ENCODE peak calls at places on chromosomes 1 and 21, in eight cellular contexts. Q is T-helper 22 cell, R is NCI-H1417, F is NCI-H1048, J is WTC11, C is GM20000, Y is fibroblast of mammary gland, N is nephron progenitor cell. L is an unnamed sample.

GRCh38 chr1:32886012-32886827 is at the start of gene HPCA:
- DNase-seq in Q (no peak), R (peak), F (peak), J (peak), C (peak), Y (peak), N (peak), L (no peak)

GRCh38 chr1:107867422-107867821 is 97.6 kb downstream of the VAV3 start:
- DNase-seq in Q (no peak), R (peak), F (no peak), J (peak), C (no peak), Y (no peak), N (no peak), L (no peak)

GRCh38 chr1:62621907-62622306 is 24.6 kb downstream of the ANGPTL3 start:
- DNase-seq in Q (no peak), R (peak), F (no peak), J (no peak), C (peak), Y (peak), N (no peak), L (no peak)

GRCh38 chr1:64933296-64934070 is 32.9 kb downstream of the JAK1 start:
- DNase-seq in Q (no peak), R (no peak), F (no peak), J (no peak), C (no peak), Y (peak), N (no peak), L (no peak)

GRCh38 chr1:223712184-223712855 is at the start of gene CAPN2:
- DNase-seq in Q (peak), R (peak), F (peak), J (peak), C (peak), Y (peak), N (peak), L (peak)

GRCh38 chr21:15631342-15631741 is 98.4 kb upstream of the USP25 start:
- DNase-seq in Q (no peak), R (no peak), F (no peak), J (no peak), C (no peak), Y (peak), N (no peak), L (no peak)

GRCh38 chr21:36732217-36732616 is 33.3 kb downstream of the SIM2 start:
- DNase-seq in Q (no peak), R (no peak), F (no peak), J (no peak), C (no peak), Y (no peak), N (no peak), L (no peak)

GRCh38 chr1:98903726-98904125 is 100.9 kb downstream of the PLPPR5 start:
- DNase-seq in Q (no peak), R (no peak), F (no peak), J (no peak), C (no peak), Y (no peak), N (no peak), L (no peak)

GRCh38 chr21:38800924-38801744 is 4.6 kb upstream of the ETS2 start:
- DNase-seq in Q (no peak), R (no peak), F (no peak), J (no peak), C (no peak), Y (no peak), N (no peak), L (no peak)

GRCh38 chr1:92065042-92065441 is 10.2 kb downstream of the SETSIP start:
- DNase-seq in Q (no peak), R (no peak), F (no peak), J (no peak), C (no peak), Y (no peak), N (no peak), L (no peak)

GRCh38 chr1:114195819-114196218 is 42.1 kb upstream of the SYT6 start:
- DNase-seq in Q (no peak), R (no peak), F (no peak), J (no peak), C (no peak), Y (no peak), N (no peak), L (no peak)

GRCh38 chr1:206464456-206464964 is 5.8 kb upstream of the IKBKE start:
- DNase-seq in Q (no peak), R (no peak), F (no peak), J (no peak), C (no peak), Y (peak), N (no peak), L (peak)

GRCh38 chr21:32412162-32412997 is at the start of gene EVA1C:
- DNase-seq in Q (peak), R (peak), F (no peak), J (peak), C (no peak), Y (peak), N (peak), L (peak)

GRCh38 chr1:202852163-202852904 is 36.6 kb downstream of the RABIF start:
- DNase-seq in Q (no peak), R (peak), F (no peak), J (peak), C (peak), Y (peak), N (peak), L (no peak)

GRCh38 chr21:17371470-17371869 is 141.4 kb upstream of the CXADR start:
- DNase-seq in Q (no peak), R (peak), F (no peak), J (no peak), C (no peak), Y (peak), N (no peak), L (no peak)

GRCh38 chr1:67771152-67771551 is 62.1 kb downstream of the GNG12 start:
- DNase-seq in Q (no peak), R (no peak), F (no peak), J (no peak), C (no peak), Y (peak), N (no peak), L (no peak)

GRCh38 chr1:65265296-65266271 is 43.8 kb upstream of the DNAJC6 start:
- DNase-seq in Q (peak), R (peak), F (no peak), J (peak), C (peak), Y (peak), N (peak), L (peak)

GRCh38 chr1:53678507-53678906 is 60.5 kb downstream of the GLIS1 start:
- DNase-seq in Q (no peak), R (no peak), F (no peak), J (no peak), C (no peak), Y (no peak), N (no peak), L (no peak)

GRCh38 chr1:47997289-47998200 is at the start of gene TRABD2B:
- DNase-seq in Q (peak), R (peak), F (peak), J (peak), C (peak), Y (peak), N (peak), L (peak)

GRCh38 chr1:156193488-156194299 is at the start of gene SLC25A44:
- DNase-seq in Q (peak), R (peak), F (peak), J (peak), C (peak), Y (peak), N (peak), L (peak)

GRCh38 chr1:205344010-205344808 is 12.5 kb downstream of the KLHDC8A start:
- DNase-seq in Q (no peak), R (peak), F (no peak), J (peak), C (no peak), Y (no peak), N (peak), L (peak)

GRCh38 chr1:60842294-60842693 is 240.1 kb upstream of the NFIA start:
- DNase-seq in Q (no peak), R (no peak), F (no peak), J (no peak), C (no peak), Y (no peak), N (no peak), L (no peak)

GRCh38 chr21:44454747-44455523 is at the start of gene LRRC3:
- DNase-seq in Q (peak), R (peak), F (no peak), J (peak), C (peak), Y (peak), N (peak), L (no peak)

GRCh38 chr21:37348664-37349063 is 17.9 kb upstream of the DYRK1A start:
- DNase-seq in Q (no peak), R (no peak), F (no peak), J (no peak), C (no peak), Y (no peak), N (no peak), L (no peak)

GRCh38 chr1:95371666-95372320 is 137.8 kb downstream of the RWDD3 start:
- DNase-seq in Q (no peak), R (peak), F (no peak), J (no peak), C (no peak), Y (no peak), N (no peak), L (no peak)

GRCh38 chr1:198203434-198203833 is 46.6 kb downstream of the NEK7 start:
- DNase-seq in Q (no peak), R (no peak), F (no peak), J (no peak), C (no peak), Y (no peak), N (no peak), L (no peak)

GRCh38 chr1:2452583-2453315 is 23.3 kb upstream of the PLCH2 start:
- DNase-seq in Q (no peak), R (no peak), F (no peak), J (no peak), C (no peak), Y (peak), N (no peak), L (peak)

GRCh38 chr21:27545754-27546349 is 579.0 kb upstream of the ADAMTS5 start:
- DNase-seq in Q (no peak), R (no peak), F (no peak), J (no peak), C (no peak), Y (no peak), N (no peak), L (no peak)

GRCh38 chr1:115063238-115063901 is 25.9 kb downstream of the TSPAN2 start:
- DNase-seq in Q (peak), R (no peak), F (peak), J (no peak), C (no peak), Y (no peak), N (no peak), L (no peak)

GRCh38 chr1:59678809-59679228 is 135.9 kb upstream of the HOOK1 start:
- DNase-seq in Q (no peak), R (peak), F (no peak), J (no peak), C (no peak), Y (peak), N (peak), L (no peak)

GRCh38 chr1:149979245-149979971 is 31.1 kb downstream of the OTUD7B start:
- DNase-seq in Q (no peak), R (no peak), F (no peak), J (no peak), C (peak), Y (no peak), N (no peak), L (no peak)

GRCh38 chr1:32247983-32248889 is 1.2 kb downstream of the FAM167B start:
- DNase-seq in Q (peak), R (peak), F (peak), J (peak), C (peak), Y (peak), N (peak), L (peak)

GRCh38 chr1:91727763-91728162 is 158.2 kb downstream of the TGFBR3 start:
- DNase-seq in Q (no peak), R (no peak), F (no peak), J (no peak), C (no peak), Y (peak), N (no peak), L (no peak)

GRCh38 chr21:42596657-42597056 is 56.8 kb upstream of the PDE9A start:
- DNase-seq in Q (no peak), R (no peak), F (no peak), J (no peak), C (no peak), Y (no peak), N (no peak), L (no peak)

GRCh38 chr1:232108598-232108997 is 482.0 kb downstream of the DISC1 start:
- DNase-seq in Q (no peak), R (no peak), F (no peak), J (no peak), C (no peak), Y (no peak), N (no peak), L (no peak)

GRCh38 chr21:32349333-32349944 is 43.4 kb downstream of the URB1 start:
- DNase-seq in Q (no peak), R (no peak), F (no peak), J (no peak), C (no peak), Y (no peak), N (no peak), L (no peak)

GRCh38 chr1:58627221-58627620 is 50.2 kb upstream of the TACSTD2 start:
- DNase-seq in Q (no peak), R (no peak), F (no peak), J (no peak), C (no peak), Y (no peak), N (no peak), L (no peak)

GRCh38 chr1:7770939-7771672 is at the start of gene VAMP3:
- DNase-seq in Q (peak), R (peak), F (no peak), J (peak), C (peak), Y (peak), N (peak), L (peak)

L was measured in hypothalamus.